ENCODE peak calls at places on chromosomes 3 and 15, in five cellular contexts. One of them, this sample, is unnamed.

GRCh38 chr3:114112696-114113095 is 56.2 kb downstream of the QTRT2 start:
- DNase-seq in NCI-H1694 treated with DMSO at 0.1 percent for 48 hours: no peak
- DNase-seq in effector CD4-positive, alpha-beta T cell: no peak
- DNase-seq in stimulated activated naive CD8-positive, alpha-beta T cell treated with anti-CD3 and anti-CD28 coated beads, Interleukin-15, amount 100 ng/mL, for 72 hours: no peak
- DNase-seq in NT2/D1: no peak
- DNase-seq in this sample: no peak

GRCh38 chr3:171743327-171744054 is 66.8 kb downstream of the PLD1 start:
- DNase-seq in NCI-H1694 treated with DMSO at 0.1 percent for 48 hours: no peak
- DNase-seq in effector CD4-positive, alpha-beta T cell: no peak
- DNase-seq in stimulated activated naive CD8-positive, alpha-beta T cell treated with anti-CD3 and anti-CD28 coated beads, Interleukin-15, amount 100 ng/mL, for 72 hours: no peak
- DNase-seq in NT2/D1: no peak
- DNase-seq in this sample: no peak

GRCh38 chr15:92953997-92954396 is 53.9 kb downstream of the CHD2 start:
- DNase-seq in NCI-H1694 treated with DMSO at 0.1 percent for 48 hours: no peak
- DNase-seq in effector CD4-positive, alpha-beta T cell: no peak
- DNase-seq in stimulated activated naive CD8-positive, alpha-beta T cell treated with anti-CD3 and anti-CD28 coated beads, Interleukin-15, amount 100 ng/mL, for 72 hours: no peak
- DNase-seq in NT2/D1: no peak
- DNase-seq in this sample: no peak

GRCh38 chr15:63015618-63016017 is 26.9 kb upstream of the TPM1 start:
- DNase-seq in NCI-H1694 treated with DMSO at 0.1 percent for 48 hours: no peak
- DNase-seq in effector CD4-positive, alpha-beta T cell: no peak
- DNase-seq in stimulated activated naive CD8-positive, alpha-beta T cell treated with anti-CD3 and anti-CD28 coated beads, Interleukin-15, amount 100 ng/mL, for 72 hours: no peak
- DNase-seq in NT2/D1: no peak
- DNase-seq in this sample: no peak

GRCh38 chr3:45656575-45657363 is 32.4 kb upstream of the SACM1L start:
- DNase-seq in NCI-H1694 treated with DMSO at 0.1 percent for 48 hours: peak
- DNase-seq in effector CD4-positive, alpha-beta T cell: peak
- DNase-seq in stimulated activated naive CD8-positive, alpha-beta T cell treated with anti-CD3 and anti-CD28 coated beads, Interleukin-15, amount 100 ng/mL, for 72 hours: peak
- DNase-seq in NT2/D1: peak
- DNase-seq in this sample: peak

GRCh38 chr15:43067717-43068461 is 37.9 kb downstream of the UBR1 start:
- DNase-seq in NCI-H1694 treated with DMSO at 0.1 percent for 48 hours: no peak
- DNase-seq in effector CD4-positive, alpha-beta T cell: no peak
- DNase-seq in stimulated activated naive CD8-positive, alpha-beta T cell treated with anti-CD3 and anti-CD28 coated beads, Interleukin-15, amount 100 ng/mL, for 72 hours: peak
- DNase-seq in NT2/D1: peak
- DNase-seq in this sample: no peak

GRCh38 chr3:14467723-14468620 is 65.6 kb downstream of the SLC6A6 start:
- DNase-seq in NCI-H1694 treated with DMSO at 0.1 percent for 48 hours: no peak
- DNase-seq in effector CD4-positive, alpha-beta T cell: peak
- DNase-seq in stimulated activated naive CD8-positive, alpha-beta T cell treated with anti-CD3 and anti-CD28 coated beads, Interleukin-15, amount 100 ng/mL, for 72 hours: peak
- DNase-seq in NT2/D1: no peak
- DNase-seq in this sample: peak

GRCh38 chr15:46280753-46281521 is 646.1 kb downstream of the SQOR start:
- DNase-seq in NCI-H1694 treated with DMSO at 0.1 percent for 48 hours: peak
- DNase-seq in effector CD4-positive, alpha-beta T cell: no peak
- DNase-seq in stimulated activated naive CD8-positive, alpha-beta T cell treated with anti-CD3 and anti-CD28 coated beads, Interleukin-15, amount 100 ng/mL, for 72 hours: no peak
- DNase-seq in NT2/D1: peak
- DNase-seq in this sample: no peak

GRCh38 chr15:62740141-62741004 is 302.2 kb upstream of the TPM1 start:
- DNase-seq in NCI-H1694 treated with DMSO at 0.1 percent for 48 hours: no peak
- DNase-seq in effector CD4-positive, alpha-beta T cell: no peak
- DNase-seq in stimulated activated naive CD8-positive, alpha-beta T cell treated with anti-CD3 and anti-CD28 coated beads, Interleukin-15, amount 100 ng/mL, for 72 hours: no peak
- DNase-seq in NT2/D1: no peak
- DNase-seq in this sample: no peak

GRCh38 chr3:45841380-45841700 is 579 bp downstream of the LZTFL1 start:
- DNase-seq in NCI-H1694 treated with DMSO at 0.1 percent for 48 hours: no peak
- DNase-seq in effector CD4-positive, alpha-beta T cell: peak
- DNase-seq in stimulated activated naive CD8-positive, alpha-beta T cell treated with anti-CD3 and anti-CD28 coated beads, Interleukin-15, amount 100 ng/mL, for 72 hours: no peak
- DNase-seq in NT2/D1: no peak
- DNase-seq in this sample: peak

GRCh38 chr15:75360391-75360790 is 8.0 kb downstream of the MAN2C1 start:
- DNase-seq in NCI-H1694 treated with DMSO at 0.1 percent for 48 hours: no peak
- DNase-seq in effector CD4-positive, alpha-beta T cell: no peak
- DNase-seq in stimulated activated naive CD8-positive, alpha-beta T cell treated with anti-CD3 and anti-CD28 coated beads, Interleukin-15, amount 100 ng/mL, for 72 hours: no peak
- DNase-seq in NT2/D1: no peak
- DNase-seq in this sample: no peak

GRCh38 chr15:49492834-49493233 is 69.8 kb downstream of the FGF7 start:
- DNase-seq in NCI-H1694 treated with DMSO at 0.1 percent for 48 hours: no peak
- DNase-seq in effector CD4-positive, alpha-beta T cell: no peak
- DNase-seq in stimulated activated naive CD8-positive, alpha-beta T cell treated with anti-CD3 and anti-CD28 coated beads, Interleukin-15, amount 100 ng/mL, for 72 hours: no peak
- DNase-seq in NT2/D1: no peak
- DNase-seq in this sample: no peak

GRCh38 chr15:81106560-81106959 is 27.5 kb upstream of the CFAP161 start:
- DNase-seq in NCI-H1694 treated with DMSO at 0.1 percent for 48 hours: peak
- DNase-seq in effector CD4-positive, alpha-beta T cell: peak
- DNase-seq in stimulated activated naive CD8-positive, alpha-beta T cell treated with anti-CD3 and anti-CD28 coated beads, Interleukin-15, amount 100 ng/mL, for 72 hours: peak
- DNase-seq in NT2/D1: peak
- DNase-seq in this sample: peak